ENCODE peak calls at places on chromosome 17, in eight cellular contexts. V is heart left ventricle; C is activated CD8-positive, alpha-beta T cell treated with anti-CD3 and anti-CD28 coated beads for 36 hours; L is cardiac fibroblast; S is PC-3; B is mucosa of descending colon; E is IMR-90; Z is omental fat pad. J is an unnamed sample.
A peak's percentile ranks its signal among the peaks of the same experiment; 100 is the strongest.

GRCh38 chr17:17837380-17837821 is 615 bp upstream of the SREBF1 start:
- DNase-seq in V (no peak), C (peak; percentile 43), L (peak; percentile 91), S (peak; percentile 60), B (peak; percentile 54), E (peak; percentile 81), Z (no peak), J (no peak)

GRCh38 chr17:1830288-1830687 is 483 bp downstream of the RPA1 start:
- DNase-seq in V (no peak), C (peak; percentile 49), L (peak; percentile 13), S (peak; percentile 32), B (no peak), E (no peak), Z (no peak), J (no peak)

GRCh38 chr17:82536220-82537201 is 17.0 kb downstream of the FOXK2 start:
- DNase-seq in V (no peak), C (no peak), L (peak; percentile 89), S (peak; percentile 36), B (no peak), E (peak; percentile 86), Z (no peak), J (no peak)

GRCh38 chr17:15779119-15779518 is 47.0 kb downstream of the TBC1D26 start:
- DNase-seq in V (no peak), C (no peak), L (no peak), S (no peak), B (no peak), E (no peak), Z (no peak), J (no peak)

GRCh38 chr17:48624544-48625501 is 1.3 kb downstream of the HOXB9 start:
- DNase-seq in V (no peak), C (peak; percentile 46), L (no peak), S (peak; percentile 57), B (peak; percentile 75), E (no peak), Z (no peak), J (no peak)

GRCh38 chr17:7475764-7476422 is 3.5 kb downstream of the ZBTB4 start:
- DNase-seq in V (peak; percentile 63), C (peak; percentile 39), L (peak; percentile 37), S (no peak), B (no peak), E (peak; percentile 41), Z (no peak), J (no peak)

GRCh38 chr17:58383892-58384462 is 32.0 kb upstream of the SUPT4H1 start:
- DNase-seq in V (no peak), C (no peak), L (no peak), S (no peak), B (no peak), E (no peak), Z (no peak), J (no peak)

GRCh38 chr17:55547027-55547670 is 35.9 kb upstream of the SMIM36 start:
- DNase-seq in V (no peak), C (no peak), L (no peak), S (no peak), B (no peak), E (peak; percentile 10), Z (no peak), J (no peak)

GRCh38 chr17:58679263-58680037 is 12.4 kb downstream of the TEX14 start:
- DNase-seq in V (no peak), C (no peak), L (peak; percentile 95), S (peak; percentile 81), B (no peak), E (peak; percentile 52), Z (no peak), J (no peak)

GRCh38 chr17:74552037-74552436 is 6.1 kb upstream of the CD300C start:
- DNase-seq in V (no peak), C (no peak), L (no peak), S (peak; percentile 83), B (no peak), E (no peak), Z (no peak), J (no peak)

GRCh38 chr17:17304521-17304985 is 1.4 kb downstream of the NT5M start:
- DNase-seq in V (no peak), C (peak; percentile 55), L (no peak), S (no peak), B (no peak), E (no peak), Z (no peak), J (no peak)

GRCh38 chr17:7992516-7992915 is 9.9 kb upstream of the GUCY2D start:
- DNase-seq in V (no peak), C (no peak), L (peak; percentile 66), S (peak; percentile 77), B (no peak), E (peak; percentile 62), Z (no peak), J (no peak)

GRCh38 chr17:47099451-47099986 is 89.6 kb downstream of the CDC27 start:
- DNase-seq in V (no peak), C (no peak), L (no peak), S (no peak), B (no peak), E (no peak), Z (no peak), J (no peak)

GRCh38 chr17:67759355-67760171 is 41.8 kb downstream of the NOL11 start:
- DNase-seq in V (peak; percentile 68), C (no peak), L (peak; percentile 36), S (no peak), B (no peak), E (peak; percentile 50), Z (no peak), J (no peak)

GRCh38 chr17:61314368-61315078 is 85.1 kb upstream of the TBX2 start:
- DNase-seq in V (no peak), C (no peak), L (peak; percentile 65), S (no peak), B (no peak), E (peak; percentile 60), Z (no peak), J (no peak)

DNA sequence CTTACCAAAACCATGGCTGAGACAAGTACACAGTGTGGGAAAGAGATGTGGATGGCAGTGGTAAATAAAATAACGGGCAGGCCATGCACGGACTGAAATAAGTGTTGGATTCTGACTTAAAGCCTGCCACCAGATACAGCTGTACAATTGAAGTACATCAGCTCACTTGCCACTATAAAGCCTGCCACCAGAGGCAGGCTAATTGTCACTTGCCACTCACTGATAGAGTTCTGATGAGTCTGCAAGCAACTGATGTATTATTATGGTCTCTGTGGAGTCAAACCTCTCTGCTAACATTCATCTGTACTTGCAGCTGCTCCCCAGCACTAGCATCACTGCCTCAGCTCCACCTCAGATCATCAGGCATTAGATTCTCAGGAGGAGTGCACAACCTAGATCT is 93.0 kb downstream of the CYTH1 start:
- DNase-seq in V (no peak), C (no peak), L (no peak), S (peak; percentile 27), B (no peak), E (no peak), Z (no peak), J (no peak)
- TF ChIP-seq CTCF in V (no peak), C (no peak), L (no peak), S (peak; percentile 46), B (no peak), E (no peak), Z (no peak), J (no peak)

GRCh38 chr17:28878981-28879380 is 18.6 kb downstream of the FLOT2 start:
- DNase-seq in V (no peak), C (peak; percentile 55), L (peak; percentile 55), S (peak; percentile 52), B (no peak), E (peak; percentile 32), Z (no peak), J (no peak)
- TF ChIP-seq CTCF in V (peak; percentile 10), C (no peak), L (peak; percentile 51), S (peak; percentile 55), B (no peak), E (peak; percentile 50), Z (no peak), J (no peak)

DNA sequence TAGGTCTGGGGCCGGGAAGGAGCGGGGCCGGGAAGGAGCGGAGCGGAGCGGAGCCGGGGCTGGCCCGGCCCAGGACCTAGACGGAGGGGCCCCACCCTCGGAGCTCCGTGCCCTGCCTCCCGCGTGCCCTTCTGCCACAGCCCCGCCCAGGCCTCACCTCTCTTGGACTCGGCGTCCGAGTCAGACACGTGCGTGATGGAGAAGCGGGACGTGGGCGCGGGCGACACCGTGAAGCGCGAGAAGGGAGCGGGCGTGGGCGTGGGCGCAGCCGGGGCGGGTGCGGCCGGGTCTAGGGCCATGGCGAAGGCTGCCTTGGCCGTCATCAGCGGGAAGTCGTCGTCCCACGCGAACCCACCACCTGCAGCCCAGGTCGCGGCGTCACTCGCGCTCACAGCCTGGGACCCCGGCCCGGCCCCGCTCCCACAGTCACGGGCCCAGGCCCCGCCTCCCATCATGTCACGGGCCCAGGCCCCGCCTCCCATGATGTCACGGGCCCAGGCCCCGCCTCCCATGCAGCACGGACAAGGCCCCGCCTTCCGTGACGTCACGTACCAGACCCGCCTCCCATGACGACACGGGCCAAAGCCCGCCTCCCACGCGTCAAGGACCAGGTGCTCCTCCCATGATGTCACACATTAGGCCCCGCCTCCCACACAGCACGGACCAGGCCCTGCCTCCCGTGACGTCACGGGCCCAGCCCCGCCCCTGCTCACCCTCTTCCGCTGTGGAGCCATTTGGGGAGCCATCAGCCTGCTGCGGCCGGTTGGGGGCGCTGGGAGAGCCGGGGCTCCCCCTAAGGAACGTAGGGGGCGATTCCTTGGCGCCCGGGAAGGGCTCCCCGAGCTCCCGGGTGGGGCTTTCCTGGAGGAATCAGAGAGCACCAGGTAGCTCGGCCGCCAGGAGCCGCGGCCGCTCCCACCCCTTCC is 45.8 kb upstream of the PVALEF start:
- DNase-seq in V (peak; percentile 87), C (peak; percentile 97), L (peak; percentile 96), S (peak; percentile 98), B (peak; percentile 86), E (peak; percentile 92), Z (peak; percentile 94), J (peak; percentile 96)
- TF ChIP-seq CTCF in V (peak; percentile 8), C (no peak), L (peak; percentile 4), S (peak; percentile 72), B (no peak), E (peak; percentile 10), Z (no peak), J (no peak)

GRCh38 chr17:34397265-34397664 is 34.2 kb upstream of the CCL1 start:
- DNase-seq in V (no peak), C (no peak), L (no peak), S (no peak), B (no peak), E (no peak), Z (no peak), J (no peak)
- TF ChIP-seq CTCF in V (no peak), C (no peak), L (no peak), S (no peak), B (no peak), E (no peak), Z (no peak), J (peak; percentile 47)

GRCh38 chr17:3722716-3723115 is 987 bp upstream of the HASPIN start:
- DNase-seq in V (no peak), C (no peak), L (no peak), S (no peak), B (no peak), E (peak; percentile 12), Z (no peak), J (no peak)
- TF ChIP-seq CTCF in V (no peak), C (no peak), L (no peak), S (no peak), B (no peak), E (no peak), Z (no peak), J (no peak)